ENCODE peak calls at places on chromosomes 6 and 20, in four cellular contexts. Z is T follicular helper cell, G is anterior cingulate cortex, M is endodermal cell. T is an unnamed sample.

GRCh38 chr6:128062882-128063603 is 162.2 kb upstream of the THEMIS start:
- DNase-seq in Z (no peak), G (no peak), M (no peak), T (no peak)

GRCh38 chr20:18093388-18093787 is 35.7 kb upstream of the OVOL2 start:
- DNase-seq in Z (no peak), G (no peak), M (no peak), T (no peak)

GRCh38 chr20:44780226-44780625 is 30.1 kb downstream of the RIMS4 start:
- DNase-seq in Z (no peak), G (no peak), M (peak), T (no peak)

GRCh38 chr20:55103188-55103587 is 627.8 kb downstream of the DOK5 start:
- DNase-seq in Z (no peak), G (no peak), M (peak), T (no peak)

GRCh38 chr20:10453241-10453640 is 18.1 kb downstream of the SLX4IP start:
- DNase-seq in Z (no peak), G (no peak), M (no peak), T (no peak)

GRCh38 chr20:24836900-24837299 is 112.2 kb upstream of the CST7 start:
- DNase-seq in Z (no peak), G (no peak), M (peak), T (no peak)

GRCh38 chr6:105536961-105537360 is 134.1 kb upstream of the PREP start:
- DNase-seq in Z (no peak), G (no peak), M (no peak), T (no peak)

GRCh38 chr20:39112196-39112743 is 150.1 kb downstream of the DHX35 start:
- DNase-seq in Z (no peak), G (peak), M (peak), T (peak)

GRCh38 chr6:70834520-70834919 is 122.3 kb downstream of the B3GAT2 start:
- DNase-seq in Z (no peak), G (no peak), M (no peak), T (no peak)

GRCh38 chr6:101490857-101491256 is 97.3 kb downstream of the GRIK2 start:
- DNase-seq in Z (no peak), G (no peak), M (no peak), T (no peak)

GRCh38 chr20:43243672-43244269 is 54.1 kb upstream of the PTPRT start:
- DNase-seq in Z (no peak), G (peak), M (peak), T (peak)

GRCh38 chr6:14423330-14423729 is 305.8 kb downstream of the CD83 start:
- DNase-seq in Z (no peak), G (no peak), M (no peak), T (no peak)

GRCh38 chr6:164252952-164253351 is 838.4 kb downstream of the QKI start:
- DNase-seq in Z (no peak), G (no peak), M (peak), T (no peak)

GRCh38 chr6:168988801-168989200 is 264.8 kb downstream of the THBS2 start:
- DNase-seq in Z (no peak), G (no peak), M (no peak), T (no peak)

GRCh38 chr6:14743126-14743464 is 502.8 kb upstream of the JARID2 start:
- DNase-seq in Z (no peak), G (no peak), M (no peak), T (no peak)

GRCh38 chr6:38034269-38034914 is 214.9 kb downstream of the ZFAND3 start:
- DNase-seq in Z (no peak), G (no peak), M (no peak), T (peak)

GRCh38 chr6:149182262-149182661 is 135.2 kb upstream of the TAB2 start:
- DNase-seq in Z (no peak), G (no peak), M (no peak), T (no peak)

GRCh38 chr20:23156170-23156841 is 70.2 kb upstream of the CD93 start:
- DNase-seq in Z (no peak), G (no peak), M (peak), T (no peak)

T was measured in head of caudate nucleus.